ENCODE peak calls at places on chromosomes 12 and 14, in six cellular contexts. Q, S, X, Y, I and E are unnamed samples.

GRCh38 chr12:54082402-54082892 is 28.8 kb downstream of the HOXC4 start:
- DNase-seq in X (peak), I (peak), Y (peak), Q (peak), S (no peak), E (no peak)

GRCh38 chr12:108618079-108618952 is 15.4 kb downstream of the SELPLG start:
- DNase-seq in S (peak), Q (peak), Y (peak), I (peak), X (peak), E (peak)

GRCh38 chr14:105999361-106000028 is 473.1 kb downstream of the TMEM121 start:
- DNase-seq in S (no peak), Y (peak), Q (peak), I (no peak), X (no peak), E (no peak)

GRCh38 chr12:127888948-127889347 is 378.0 kb upstream of the TMEM132C start:
- DNase-seq in I (peak), Q (no peak), S (peak), Y (no peak), X (no peak), E (no peak)

GRCh38 chr12:27619308-27619707 is 76.9 kb upstream of the REP15 start:
- DNase-seq in X (no peak), Y (no peak), S (peak), I (peak), Q (peak), E (peak)

GRCh38 chr12:65510584-65511050 is 232.1 kb downstream of the MSRB3 start:
- DNase-seq in X (peak), Q (peak), I (peak), Y (peak), S (no peak), E (no peak)

GRCh38 chr14:50018236-50019210 is 97.8 kb downstream of the VCPKMT start:
- DNase-seq in I (peak), Q (peak), S (peak), Y (no peak), X (no peak), E (no peak)

GRCh38 chr14:106024983-106025604 is 498.7 kb downstream of the TMEM121 start:
- DNase-seq in X (no peak), S (no peak), Y (no peak), I (no peak), Q (no peak), E (no peak)

GRCh38 chr14:26966942-26967341 is 369.1 kb upstream of the NOVA1 start:
- DNase-seq in X (no peak), S (no peak), I (peak), Y (no peak), Q (peak), E (no peak)

GRCh38 chr14:92575773-92576303 is 62.3 kb downstream of the RIN3 start:
- DNase-seq in I (no peak), Y (no peak), S (no peak), X (no peak), Q (no peak), E (no peak)

GRCh38 chr14:22556021-22556989 is 32.7 kb downstream of the DAD1 start:
- DNase-seq in X (no peak), I (peak), Y (no peak), S (peak), Q (peak), E (peak)

GRCh38 chr12:6432991-6433390 is 11.8 kb upstream of the CD27 start:
- DNase-seq in X (no peak), S (no peak), I (no peak), Y (no peak), Q (no peak), E (no peak)

GRCh38 chr12:69915964-69916363 is 90.9 kb downstream of the MYRFL start:
- DNase-seq in I (no peak), Y (no peak), Q (no peak), S (no peak), X (no peak), E (no peak)

GRCh38 chr14:56482306-56482705 is 97.3 kb upstream of the TMEM260 start:
- DNase-seq in I (no peak), Q (peak), S (peak), X (no peak), Y (peak), E (no peak)

GRCh38 chr12:93002278-93003054 is 73.4 kb upstream of the EEA1 start:
- DNase-seq in Y (no peak), X (no peak), S (peak), Q (peak), I (peak), E (peak)

GRCh38 chr12:51820721-51821422 is 27.6 kb downstream of the FIGNL2 start:
- DNase-seq in X (peak), I (peak), Y (peak), S (no peak), Q (no peak), E (peak)

GRCh38 chr12:94207467-94208432 is 59.4 kb downstream of the PLXNC1 start:
- DNase-seq in X (no peak), S (no peak), I (peak), Y (no peak), Q (peak), E (no peak)

GRCh38 chr14:45906257-45906656 is 653.3 kb upstream of the MIS18BP1 start:
- DNase-seq in Y (no peak), S (no peak), I (no peak), X (no peak), Q (no peak), E (no peak)

GRCh38 chr12:10753066-10753465 is 29.9 kb upstream of the YBX3 start:
- DNase-seq in Y (no peak), I (peak), X (no peak), S (peak), Q (peak), E (peak)

GRCh38 chr12:70722584-70723343 is 85.5 kb upstream of the PTPRB start:
- DNase-seq in Q (peak), I (peak), X (no peak), S (peak), Y (no peak), E (no peak)

GRCh38 chr12:25242981-25243764 is 7.6 kb downstream of the KRAS start:
- DNase-seq in S (no peak), X (no peak), I (peak), Y (no peak), Q (no peak), E (no peak)